ENCODE peak calls at places on chromosomes 1 and 21, in nine cellular contexts. One of them, this sample, is unnamed.

GRCh38 chr1:183244466-183244865 is 58.4 kb downstream of the LAMC2 start:
- DNase-seq in choroid plexus epithelial cell: peak; percentile 96
- DNase-seq in ovary: peak; percentile 58
- DNase-seq in astrocyte of the spinal cord: no peak
- DNase-seq in spleen: no peak
- DNase-seq in transverse colon: peak; percentile 68
- DNase-seq in pancreas: peak; percentile 40
- DNase-seq in lung: peak; percentile 84
- DNase-seq in MM.1S: no peak
- DNase-seq in this sample: peak; percentile 98

GRCh38 chr1:115118596-115118995 is 29.3 kb upstream of the TSPAN2 start:
- DNase-seq in choroid plexus epithelial cell: peak; percentile 16
- DNase-seq in ovary: no peak
- DNase-seq in astrocyte of the spinal cord: no peak
- DNase-seq in spleen: no peak
- DNase-seq in transverse colon: no peak
- DNase-seq in pancreas: no peak
- DNase-seq in lung: no peak
- DNase-seq in MM.1S: no peak
- DNase-seq in this sample: no peak

GRCh38 chr1:34101151-34101550 is 63.9 kb downstream of the CSMD2 start:
- DNase-seq in choroid plexus epithelial cell: peak; percentile 1
- DNase-seq in ovary: no peak
- DNase-seq in astrocyte of the spinal cord: peak; percentile 73
- DNase-seq in spleen: no peak
- DNase-seq in transverse colon: no peak
- DNase-seq in pancreas: no peak
- DNase-seq in lung: peak; percentile 20
- DNase-seq in MM.1S: no peak
- DNase-seq in this sample: peak; percentile 54

GRCh38 chr21:44012474-44013379 is 618 bp downstream of the TRAPPC10 start:
- DNase-seq in choroid plexus epithelial cell: peak; percentile 42
- DNase-seq in ovary: peak; percentile 74
- DNase-seq in astrocyte of the spinal cord: no peak
- DNase-seq in spleen: peak; percentile 95
- DNase-seq in transverse colon: peak; percentile 83
- DNase-seq in pancreas: peak; percentile 71
- DNase-seq in lung: peak; percentile 71
- DNase-seq in MM.1S: peak; percentile 93
- DNase-seq in this sample: peak; percentile 66

GRCh38 chr1:11046625-11047365 is at the start of gene MASP2:
- DNase-seq in choroid plexus epithelial cell: no peak
- DNase-seq in ovary: no peak
- DNase-seq in astrocyte of the spinal cord: no peak
- DNase-seq in spleen: no peak
- DNase-seq in transverse colon: no peak
- DNase-seq in pancreas: no peak
- DNase-seq in lung: no peak
- DNase-seq in MM.1S: no peak
- DNase-seq in this sample: no peak

GRCh38 chr1:159113783-159114182 is 37.2 kb upstream of the AIM2 start:
- DNase-seq in choroid plexus epithelial cell: no peak
- DNase-seq in ovary: no peak
- DNase-seq in astrocyte of the spinal cord: no peak
- DNase-seq in spleen: no peak
- DNase-seq in transverse colon: no peak
- DNase-seq in pancreas: no peak
- DNase-seq in lung: no peak
- DNase-seq in MM.1S: no peak
- DNase-seq in this sample: no peak

GRCh38 chr1:52281518-52281917 is 84.5 kb downstream of the CC2D1B start:
- DNase-seq in choroid plexus epithelial cell: peak; percentile 83
- DNase-seq in ovary: no peak
- DNase-seq in astrocyte of the spinal cord: peak; percentile 5
- DNase-seq in spleen: no peak
- DNase-seq in transverse colon: no peak
- DNase-seq in pancreas: no peak
- DNase-seq in lung: no peak
- DNase-seq in MM.1S: no peak
- DNase-seq in this sample: peak; percentile 54

GRCh38 chr1:41699861-41700248 is 215.4 kb upstream of the EDN2 start:
- DNase-seq in choroid plexus epithelial cell: no peak
- DNase-seq in ovary: no peak
- DNase-seq in astrocyte of the spinal cord: no peak
- DNase-seq in spleen: no peak
- DNase-seq in transverse colon: no peak
- DNase-seq in pancreas: no peak
- DNase-seq in lung: no peak
- DNase-seq in MM.1S: no peak
- DNase-seq in this sample: no peak

GRCh38 chr1:21704055-21704660 is 35.0 kb upstream of the RAP1GAP start:
- DNase-seq in choroid plexus epithelial cell: no peak
- DNase-seq in ovary: no peak
- DNase-seq in astrocyte of the spinal cord: no peak
- DNase-seq in spleen: no peak
- DNase-seq in transverse colon: no peak
- DNase-seq in pancreas: no peak
- DNase-seq in lung: no peak
- DNase-seq in MM.1S: peak; percentile 35
- DNase-seq in this sample: no peak

GRCh38 chr1:94418664-94419655 is 771 bp downstream of the ABCD3 start:
- DNase-seq in choroid plexus epithelial cell: no peak
- DNase-seq in ovary: no peak
- DNase-seq in astrocyte of the spinal cord: peak; percentile 42
- DNase-seq in spleen: no peak
- DNase-seq in transverse colon: peak; percentile 50
- DNase-seq in pancreas: peak; percentile 74
- DNase-seq in lung: peak; percentile 70
- DNase-seq in MM.1S: no peak
- DNase-seq in this sample: peak; percentile 77

GRCh38 chr1:96049759-96050409 is 671.7 kb upstream of the PTBP2 start:
- DNase-seq in choroid plexus epithelial cell: peak; percentile 2
- DNase-seq in ovary: no peak
- DNase-seq in astrocyte of the spinal cord: peak; percentile 4
- DNase-seq in spleen: no peak
- DNase-seq in transverse colon: no peak
- DNase-seq in pancreas: no peak
- DNase-seq in lung: no peak
- DNase-seq in MM.1S: peak; percentile 6
- DNase-seq in this sample: no peak

GRCh38 chr1:10353693-10354092 is 45.2 kb upstream of the PGD start:
- DNase-seq in choroid plexus epithelial cell: no peak
- DNase-seq in ovary: no peak
- DNase-seq in astrocyte of the spinal cord: no peak
- DNase-seq in spleen: no peak
- DNase-seq in transverse colon: no peak
- DNase-seq in pancreas: no peak
- DNase-seq in lung: no peak
- DNase-seq in MM.1S: no peak
- DNase-seq in this sample: no peak

GRCh38 chr1:74005533-74005932 is 192.4 kb downstream of the LRRIQ3 start:
- DNase-seq in choroid plexus epithelial cell: no peak
- DNase-seq in ovary: no peak
- DNase-seq in astrocyte of the spinal cord: no peak
- DNase-seq in spleen: no peak
- DNase-seq in transverse colon: no peak
- DNase-seq in pancreas: no peak
- DNase-seq in lung: no peak
- DNase-seq in MM.1S: peak; percentile 12
- DNase-seq in this sample: no peak

GRCh38 chr21:18711662-18712061 is 308.1 kb upstream of the TMPRSS15 start:
- DNase-seq in choroid plexus epithelial cell: no peak
- DNase-seq in ovary: no peak
- DNase-seq in astrocyte of the spinal cord: no peak
- DNase-seq in spleen: no peak
- DNase-seq in transverse colon: no peak
- DNase-seq in pancreas: no peak
- DNase-seq in lung: no peak
- DNase-seq in MM.1S: no peak
- DNase-seq in this sample: no peak

GRCh38 chr1:172929006-172929405 is 121.7 kb downstream of the TNFSF18 start:
- DNase-seq in choroid plexus epithelial cell: peak; percentile 79
- DNase-seq in ovary: no peak
- DNase-seq in astrocyte of the spinal cord: peak; percentile 52
- DNase-seq in spleen: no peak
- DNase-seq in transverse colon: no peak
- DNase-seq in pancreas: no peak
- DNase-seq in lung: no peak
- DNase-seq in MM.1S: no peak
- DNase-seq in this sample: peak; percentile 51

GRCh38 chr1:109723351-109723750 is 11.3 kb downstream of the GSTM5 start:
- DNase-seq in choroid plexus epithelial cell: peak; percentile 25
- DNase-seq in ovary: no peak
- DNase-seq in astrocyte of the spinal cord: no peak
- DNase-seq in spleen: no peak
- DNase-seq in transverse colon: no peak
- DNase-seq in pancreas: no peak
- DNase-seq in lung: no peak
- DNase-seq in MM.1S: no peak
- DNase-seq in this sample: peak; percentile 19

DNA sequence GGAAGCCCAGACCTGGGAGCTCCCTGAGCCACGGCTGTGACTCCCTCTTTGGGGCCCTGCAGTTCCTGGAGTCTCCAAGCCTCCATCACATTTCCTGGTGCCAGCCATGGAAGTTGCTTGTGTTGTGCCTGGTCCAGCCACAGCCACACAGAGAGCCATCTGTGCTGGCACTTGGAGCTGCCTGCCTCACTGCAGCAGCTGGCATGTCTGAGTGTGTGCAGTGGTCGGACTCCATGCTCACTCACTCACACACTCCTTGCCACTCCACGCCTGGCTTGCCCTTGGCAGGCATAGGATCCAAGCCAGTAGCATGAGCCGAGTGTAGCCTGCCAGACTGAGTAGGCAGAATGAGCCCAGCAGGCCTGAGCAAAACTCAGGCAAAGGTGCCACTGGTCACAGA is 516.3 kb upstream of the BEND5 start:
- DNase-seq in choroid plexus epithelial cell: no peak
- DNase-seq in ovary: no peak
- DNase-seq in astrocyte of the spinal cord: no peak
- DNase-seq in spleen: peak; percentile 66
- DNase-seq in transverse colon: no peak
- DNase-seq in pancreas: peak; percentile 2
- DNase-seq in lung: no peak
- DNase-seq in MM.1S: no peak
- DNase-seq in this sample: no peak
- H3K4me3 ChIP-seq in choroid plexus epithelial cell: no peak overlapping the region
- H3K4me3 ChIP-seq in ovary: no peak overlapping the region
- H3K4me3 ChIP-seq in astrocyte of the spinal cord: no peak overlapping the region
- H3K4me3 ChIP-seq in spleen: no peak overlapping the region
- H3K4me3 ChIP-seq in transverse colon: no peak overlapping the region
- H3K4me3 ChIP-seq in pancreas: no peak overlapping the region
- H3K4me3 ChIP-seq in lung: no peak overlapping the region
- H3K4me3 ChIP-seq in MM.1S: no peak overlapping the region
- H3K4me3 ChIP-seq in this sample: no peak overlapping the region

DNA sequence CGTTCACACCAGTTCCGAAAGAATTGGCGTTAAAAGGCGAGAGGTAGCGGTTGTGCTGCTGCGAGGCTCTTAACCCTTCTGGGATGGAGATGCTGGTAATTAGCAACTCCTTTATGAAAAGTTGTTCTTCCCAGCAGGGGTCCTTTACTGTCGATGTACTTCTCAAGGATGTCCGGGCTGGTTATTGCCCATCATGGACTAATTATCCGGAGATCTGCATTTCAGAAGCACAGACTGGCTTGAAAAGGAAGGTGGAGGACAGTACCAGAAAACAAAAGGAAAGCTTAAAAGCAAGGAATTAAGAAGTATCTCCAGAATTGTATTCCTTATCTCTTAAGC is 1.4 kb downstream of the AK4 start:
- DNase-seq in choroid plexus epithelial cell: peak; percentile 9
- DNase-seq in ovary: no peak
- DNase-seq in astrocyte of the spinal cord: no peak
- DNase-seq in spleen: no peak
- DNase-seq in transverse colon: no peak
- DNase-seq in pancreas: no peak
- DNase-seq in lung: no peak
- DNase-seq in MM.1S: no peak
- DNase-seq in this sample: no peak
- H3K4me3 ChIP-seq in choroid plexus epithelial cell: peak overlapping the region; percentile 53
- H3K4me3 ChIP-seq in ovary: peak overlapping the region; percentile 58
- H3K4me3 ChIP-seq in astrocyte of the spinal cord: peak overlapping the region; percentile 43
- H3K4me3 ChIP-seq in spleen: peak overlapping the region; percentile 71
- H3K4me3 ChIP-seq in transverse colon: peak overlapping the region; percentile 83
- H3K4me3 ChIP-seq in pancreas: peak overlapping the region; percentile 43
- H3K4me3 ChIP-seq in lung: no peak overlapping the region
- H3K4me3 ChIP-seq in MM.1S: no peak overlapping the region
- H3K4me3 ChIP-seq in this sample: peak overlapping the region; percentile 86

GRCh38 chr1:38044224-38045215 is 2.1 kb downstream of the POU3F1 start:
- DNase-seq in choroid plexus epithelial cell: no peak
- DNase-seq in ovary: no peak
- DNase-seq in astrocyte of the spinal cord: no peak
- DNase-seq in spleen: no peak
- DNase-seq in transverse colon: no peak
- DNase-seq in pancreas: no peak
- DNase-seq in lung: no peak
- DNase-seq in MM.1S: no peak
- DNase-seq in this sample: no peak
- H3K4me3 ChIP-seq in choroid plexus epithelial cell: peak overlapping the region; percentile 71
- H3K4me3 ChIP-seq in ovary: no peak overlapping the region
- H3K4me3 ChIP-seq in astrocyte of the spinal cord: peak overlapping the region; percentile 46
- H3K4me3 ChIP-seq in spleen: peak overlapping the region; percentile 29
- H3K4me3 ChIP-seq in transverse colon: no peak overlapping the region
- H3K4me3 ChIP-seq in pancreas: no peak overlapping the region
- H3K4me3 ChIP-seq in lung: no peak overlapping the region
- H3K4me3 ChIP-seq in MM.1S: peak overlapping the region; percentile 50
- H3K4me3 ChIP-seq in this sample: peak overlapping the region; percentile 68

GRCh38 chr1:201737350-201738060 is 91.5 kb upstream of the IPO9 start:
- DNase-seq in choroid plexus epithelial cell: peak; percentile 94
- DNase-seq in ovary: no peak
- DNase-seq in astrocyte of the spinal cord: peak; percentile 97
- DNase-seq in spleen: no peak
- DNase-seq in transverse colon: peak; percentile 30
- DNase-seq in pancreas: no peak
- DNase-seq in lung: no peak
- DNase-seq in MM.1S: no peak
- DNase-seq in this sample: peak; percentile 83

GRCh38 chr1:201740086-201740541 is 88.8 kb upstream of the IPO9 start:
- DNase-seq in choroid plexus epithelial cell: peak; percentile 56
- DNase-seq in ovary: no peak
- DNase-seq in astrocyte of the spinal cord: no peak
- DNase-seq in spleen: no peak
- DNase-seq in transverse colon: no peak
- DNase-seq in pancreas: peak; percentile 42
- DNase-seq in lung: no peak
- DNase-seq in MM.1S: no peak
- DNase-seq in this sample: peak; percentile 57

GRCh38 chr1:201740609-201741231 is 88.2 kb upstream of the IPO9 start:
- DNase-seq in choroid plexus epithelial cell: peak; percentile 58
- DNase-seq in ovary: no peak
- DNase-seq in astrocyte of the spinal cord: no peak
- DNase-seq in spleen: no peak
- DNase-seq in transverse colon: no peak
- DNase-seq in pancreas: no peak
- DNase-seq in lung: no peak
- DNase-seq in MM.1S: peak; percentile 26
- DNase-seq in this sample: peak; percentile 42

GRCh38 chr1:201739492-201740085 is 89.4 kb upstream of the IPO9 start:
- DNase-seq in choroid plexus epithelial cell: peak; percentile 71
- DNase-seq in ovary: peak; percentile 54
- DNase-seq in astrocyte of the spinal cord: no peak
- DNase-seq in spleen: peak; percentile 88
- DNase-seq in transverse colon: peak; percentile 83
- DNase-seq in pancreas: peak; percentile 77
- DNase-seq in lung: peak; percentile 53
- DNase-seq in MM.1S: peak; percentile 94
- DNase-seq in this sample: peak; percentile 67

GRCh38 chr1:201739054-201739453 is 89.9 kb upstream of the IPO9 start:
- DNase-seq in choroid plexus epithelial cell: peak; percentile 52
- DNase-seq in ovary: no peak
- DNase-seq in astrocyte of the spinal cord: no peak
- DNase-seq in spleen: no peak
- DNase-seq in transverse colon: no peak
- DNase-seq in pancreas: no peak
- DNase-seq in lung: no peak
- DNase-seq in MM.1S: no peak
- DNase-seq in this sample: no peak
- H3K4me3 ChIP-seq in choroid plexus epithelial cell: peak overlapping the region; percentile 84
- H3K4me3 ChIP-seq in ovary: peak overlapping the region; percentile 72
- H3K4me3 ChIP-seq in astrocyte of the spinal cord: peak overlapping the region; percentile 59
- H3K4me3 ChIP-seq in spleen: peak overlapping the region; percentile 59
- H3K4me3 ChIP-seq in transverse colon: peak overlapping the region; percentile 75
- H3K4me3 ChIP-seq in pancreas: peak overlapping the region; percentile 45
- H3K4me3 ChIP-seq in lung: no peak overlapping the region
- H3K4me3 ChIP-seq in MM.1S: peak overlapping the region; percentile 95
- H3K4me3 ChIP-seq in this sample: peak overlapping the region; percentile 89

This sample was measured in adipocyte.